ENCODE peak calls at places on chromosomes 16 and 17, in four cellular contexts. One of them, this sample, is unnamed.

GRCh38 chr17:13353590-13353989 is 248.1 kb downstream of the HS3ST3A1 start:
- DNase-seq in H9: no peak
- DNase-seq in neural progenitor cell: no peak
- DNase-seq in IMR-90: peak; percentile 29
- DNase-seq in this sample: peak; percentile 75

GRCh38 chr17:73482251-73482661 is 162.0 kb downstream of the SDK2 start:
- DNase-seq in IMR-90: no peak
- DNase-seq in H9: no peak
- DNase-seq in neural progenitor cell: no peak
- DNase-seq in this sample: no peak

GRCh38 chr16:66741131-66741900 is 10.1 kb downstream of the DYNC1LI2 start:
- DNase-seq in H9: no peak
- DNase-seq in neural progenitor cell: no peak
- DNase-seq in IMR-90: peak; percentile 88
- DNase-seq in this sample: peak; percentile 88

GRCh38 chr17:69908599-69909368 is 166.2 kb upstream of the KCNJ16 start:
- DNase-seq in IMR-90: no peak
- DNase-seq in H9: no peak
- DNase-seq in neural progenitor cell: no peak
- DNase-seq in this sample: no peak

GRCh38 chr17:79623786-79624657 is 13.2 kb upstream of the RBFOX3 start:
- DNase-seq in neural progenitor cell: no peak
- DNase-seq in H9: peak; percentile 25
- DNase-seq in IMR-90: no peak
- DNase-seq in this sample: no peak

GRCh38 chr17:17669851-17670232 is 11.4 kb upstream of the RAI1 start:
- DNase-seq in neural progenitor cell: no peak
- DNase-seq in H9: no peak
- DNase-seq in IMR-90: no peak
- DNase-seq in this sample: no peak

GRCh38 chr16:30884760-30885159 is 9.1 kb downstream of the BCL7C start:
- DNase-seq in IMR-90: no peak
- DNase-seq in H9: no peak
- DNase-seq in neural progenitor cell: no peak
- DNase-seq in this sample: no peak

GRCh38 chr16:85235988-85236831 is 123.9 kb upstream of the CIBAR2 start:
- DNase-seq in H9: no peak
- DNase-seq in IMR-90: no peak
- DNase-seq in neural progenitor cell: no peak
- DNase-seq in this sample: no peak

GRCh38 chr17:50865060-50865867 is 890 bp downstream of the TOB1 start:
- DNase-seq in IMR-90: peak; percentile 24
- DNase-seq in H9: peak; percentile 72
- DNase-seq in neural progenitor cell: peak; percentile 82
- DNase-seq in this sample: peak; percentile 37

GRCh38 chr16:67393111-67393789 is at the start of gene TPPP3:
- DNase-seq in neural progenitor cell: peak; percentile 87
- DNase-seq in IMR-90: peak; percentile 76
- DNase-seq in H9: peak; percentile 86
- DNase-seq in this sample: peak; percentile 49

GRCh38 chr16:85098565-85098964 is 13.7 kb downstream of the CIBAR2 start:
- DNase-seq in H9: no peak
- DNase-seq in IMR-90: no peak
- DNase-seq in neural progenitor cell: no peak
- DNase-seq in this sample: no peak

DNA sequence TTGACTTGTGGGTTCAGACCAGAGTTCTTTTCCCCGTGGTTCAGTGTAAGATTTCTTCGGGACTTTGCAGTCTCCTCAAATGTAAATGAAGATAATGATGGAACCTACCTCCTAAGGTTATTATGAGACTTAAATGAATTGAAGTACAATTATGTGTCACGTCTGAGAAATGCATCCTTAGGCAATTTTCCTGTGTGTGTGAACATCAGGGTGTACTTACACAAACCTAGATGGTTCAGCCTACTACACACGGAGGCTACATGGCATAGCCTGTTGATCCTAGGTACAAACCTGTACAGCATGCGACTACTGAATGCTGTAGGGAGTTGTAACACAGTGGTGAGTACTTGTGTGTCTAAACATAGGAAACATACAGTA is 1.1 kb upstream of the FAM20A start:
- DNase-seq in H9: no peak
- DNase-seq in IMR-90: no peak
- DNase-seq in neural progenitor cell: no peak
- DNase-seq in this sample: no peak
- H2AFZ ChIP-seq in H9: no peak overlapping the region
- H2AFZ ChIP-seq in IMR-90: no peak overlapping the region
- H2AFZ ChIP-seq in neural progenitor cell: no peak overlapping the region
- H2AFZ ChIP-seq in this sample: no peak overlapping the region

DNA sequence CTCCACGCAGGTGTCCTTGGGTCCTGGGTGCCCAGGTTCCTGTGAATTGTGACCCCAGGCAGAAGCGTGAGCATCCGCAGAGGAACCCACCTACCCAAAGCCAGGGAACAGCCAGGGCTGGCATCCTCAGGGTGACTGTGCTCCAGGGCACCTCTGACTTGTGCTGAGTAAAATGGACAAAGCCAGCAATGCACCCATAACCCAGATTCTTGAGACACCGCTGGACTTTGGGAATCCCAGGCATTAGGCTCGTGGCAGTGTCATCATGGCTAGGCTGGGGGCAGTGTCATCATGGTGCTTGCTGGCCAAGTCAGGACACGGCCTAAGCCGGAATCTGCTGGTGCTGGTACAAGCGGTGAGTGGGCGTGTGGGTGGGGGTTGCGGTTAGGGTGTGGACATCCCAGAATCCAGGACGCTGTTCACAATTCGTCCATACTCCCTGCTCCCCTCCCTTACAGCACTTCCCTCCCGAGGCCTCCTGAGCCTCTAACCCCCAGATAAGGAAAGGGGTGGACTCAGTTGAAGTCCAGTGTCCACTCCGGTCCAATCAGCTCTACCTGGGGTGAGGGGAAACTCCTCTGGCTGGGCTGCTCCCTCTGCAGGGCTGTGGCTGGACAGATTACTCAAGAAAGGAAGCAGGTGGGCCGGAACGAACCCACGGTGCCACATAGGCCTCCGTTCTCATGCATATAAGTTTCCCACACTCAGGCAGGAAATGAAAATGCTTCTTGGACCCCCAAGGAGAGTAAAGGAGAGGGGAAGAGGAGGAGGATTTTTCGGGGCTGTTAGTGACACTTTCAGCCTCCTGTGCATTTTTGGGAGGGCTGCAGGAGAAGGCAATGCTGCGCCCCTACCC is 138.9 kb downstream of the SEC14L1 start:
- DNase-seq in H9: peak; percentile 67
- DNase-seq in IMR-90: peak; percentile 23
- DNase-seq in neural progenitor cell: peak; percentile 43
- DNase-seq in this sample: peak; percentile 81
- H3K27ac ChIP-seq in H9: no peak overlapping the region
- H3K27ac ChIP-seq in IMR-90: no peak overlapping the region
- H3K27ac ChIP-seq in neural progenitor cell: no peak overlapping the region
- H3K27ac ChIP-seq in this sample: no peak overlapping the region

GRCh38 chr17:82441686-82442487 is 8.7 kb downstream of the CYBC1 start:
- DNase-seq in neural progenitor cell: no peak
- DNase-seq in IMR-90: no peak
- DNase-seq in H9: peak; percentile 30
- DNase-seq in this sample: no peak

GRCh38 chr17:82443465-82444283 is 6.9 kb downstream of the CYBC1 start:
- DNase-seq in IMR-90: no peak
- DNase-seq in H9: no peak
- DNase-seq in neural progenitor cell: no peak
- DNase-seq in this sample: no peak

GRCh38 chr17:82440991-82441627 is 9.4 kb downstream of the CYBC1 start:
- DNase-seq in neural progenitor cell: no peak
- DNase-seq in IMR-90: no peak
- DNase-seq in H9: no peak
- DNase-seq in this sample: no peak

GRCh38 chr17:82444284-82444893 is 6.2 kb downstream of the CYBC1 start:
- DNase-seq in IMR-90: no peak
- DNase-seq in neural progenitor cell: no peak
- DNase-seq in H9: no peak
- DNase-seq in this sample: no peak

GRCh38 chr17:82442643-82443464 is 7.7 kb downstream of the CYBC1 start:
- DNase-seq in IMR-90: no peak
- DNase-seq in neural progenitor cell: no peak
- DNase-seq in H9: peak; percentile 25
- DNase-seq in this sample: no peak
- H3K4me1 ChIP-seq in IMR-90: no peaks in the 10 kb centered on the region
- H3K4me1 ChIP-seq in neural progenitor cell: no peaks in the 10 kb centered on the region
- H3K4me1 ChIP-seq in H9: no peaks in the 10 kb centered on the region
- H3K4me1 ChIP-seq in this sample: peaks cover 9% of the 10 kb centered on the region

GRCh38 chr17:40309031-40309937 is at the start of gene RARA:
- DNase-seq in H9: peak; percentile 93
- DNase-seq in IMR-90: no peak
- DNase-seq in neural progenitor cell: peak; percentile 83
- DNase-seq in this sample: no peak
- H2AFZ ChIP-seq in H9: no peak within 1 kb of the TSS
- H2AFZ ChIP-seq in IMR-90: peak within 1 kb of the TSS; percentile 88
- H2AFZ ChIP-seq in neural progenitor cell: peak within 1 kb of the TSS; percentile 93
- H2AFZ ChIP-seq in this sample: no peak within 1 kb of the TSS

This sample was measured in astrocyte.